ENCODE peak calls at places on chromosome 9, in eight cellular contexts. A, R, M, C, P, F, K and N are unnamed samples.

GRCh38 chr9:2414465-2414864 is 207.1 kb upstream of the VLDLR start:
- DNase-seq in R (no peak), K (no peak), A (no peak), C (no peak), P (no peak), M (no peak), F (no peak), N (no peak)

GRCh38 chr9:91655215-91655614 is 231.6 kb upstream of the NFIL3 start:
- DNase-seq in M (no peak), F (no peak), A (no peak), R (no peak), P (no peak), K (no peak), C (no peak), N (no peak)

GRCh38 chr9:70668751-70669150 is 254.3 kb upstream of the KLF9 start:
- DNase-seq in R (no peak), F (peak), A (no peak), K (no peak), P (no peak), C (no peak), M (no peak), N (no peak)

GRCh38 chr9:93679536-93680444 is 103.4 kb downstream of the PHF2 start:
- DNase-seq in P (peak), K (peak), R (peak), C (no peak), A (no peak), F (no peak), M (no peak), N (no peak)

GRCh38 chr9:122791872-122792669 is 3.3 kb downstream of the OR5C1 start:
- DNase-seq in F (no peak), P (no peak), M (no peak), K (no peak), C (no peak), A (no peak), R (no peak), N (no peak)

GRCh38 chr9:92142329-92142728 is 27.1 kb upstream of the SPTLC1 start:
- DNase-seq in C (no peak), R (no peak), P (no peak), M (no peak), A (no peak), K (no peak), F (no peak), N (no peak)

GRCh38 chr9:106017198-106017740 is 322.9 kb downstream of the TMEM38B start:
- DNase-seq in A (no peak), C (no peak), M (no peak), F (no peak), P (no peak), K (no peak), R (no peak), N (no peak)

GRCh38 chr9:120032639-120033038 is 547.3 kb downstream of the CDK5RAP2 start:
- DNase-seq in M (peak), R (peak), A (no peak), C (no peak), P (peak), F (no peak), K (no peak), N (no peak)

GRCh38 chr9:134320916-134321570 is 5.2 kb upstream of the RXRA start:
- DNase-seq in R (no peak), K (no peak), F (no peak), A (no peak), C (peak), P (no peak), M (no peak), N (no peak)

GRCh38 chr9:32395483-32396216 is 11.2 kb downstream of the ACO1 start:
- DNase-seq in F (peak), K (peak), P (no peak), R (no peak), A (no peak), M (peak), C (no peak), N (no peak)

GRCh38 chr9:109192732-109193361 is 25.8 kb upstream of the FRRS1L start:
- DNase-seq in P (peak), R (peak), M (peak), F (peak), K (no peak), A (no peak), C (no peak), N (no peak)

GRCh38 chr9:77188242-77188641 is 10.9 kb downstream of the VPS13A start:
- DNase-seq in K (no peak), M (no peak), R (no peak), F (no peak), P (no peak), C (no peak), A (no peak), N (no peak)

GRCh38 chr9:91465420-91465819 is 41.8 kb upstream of the NFIL3 start:
- DNase-seq in R (no peak), C (no peak), F (peak), A (no peak), K (no peak), P (no peak), M (no peak), N (no peak)

GRCh38 chr9:86494644-86495081 is 140.5 kb upstream of the TUT7 start:
- DNase-seq in M (peak), F (peak), R (no peak), C (no peak), K (no peak), P (no peak), A (no peak), N (no peak)

GRCh38 chr9:34929506-34930102 is 28.5 kb upstream of the PHF24 start:
- DNase-seq in R (peak), C (no peak), K (no peak), A (no peak), M (peak), F (peak), P (peak), N (peak)

GRCh38 chr9:20477940-20478620 is 144.2 kb downstream of the MLLT3 start:
- DNase-seq in K (no peak), P (no peak), A (no peak), R (no peak), F (peak), C (no peak), M (no peak), N (peak)

GRCh38 chr9:134625361-134626140 is 16.1 kb upstream of the COL5A1 start:
- DNase-seq in F (peak), A (no peak), P (no peak), R (peak), C (no peak), M (no peak), K (peak), N (no peak)

GRCh38 chr9:36358486-36358885 is 41.6 kb downstream of the RNF38 start:
- DNase-seq in R (no peak), F (no peak), A (no peak), C (no peak), K (no peak), M (no peak), P (no peak), N (no peak)

GRCh38 chr9:122332083-122332482 is 38.7 kb upstream of the PTGS1 start:
- DNase-seq in P (peak), C (no peak), F (no peak), K (no peak), M (no peak), R (no peak), A (no peak), N (no peak)

GRCh38 chr9:15147471-15147870 is 159.5 kb downstream of the TTC39B start:
- DNase-seq in C (no peak), K (no peak), M (no peak), F (peak), P (no peak), R (no peak), A (no peak), N (no peak)

GRCh38 chr9:115717298-115717697 is 436.3 kb upstream of the PAPPA start:
- DNase-seq in K (no peak), C (no peak), R (no peak), P (no peak), M (no peak), A (no peak), F (no peak), N (no peak)

GRCh38 chr9:95211028-95211427 is 106.5 kb downstream of the FANCC start:
- DNase-seq in P (no peak), A (no peak), C (no peak), R (no peak), F (no peak), K (no peak), M (no peak), N (no peak)

GRCh38 chr9:130232899-130233586 is 32.5 kb upstream of the HMCN2 start:
- DNase-seq in F (no peak), K (no peak), P (no peak), R (no peak), M (no peak), C (peak), A (no peak), N (no peak)

DNA sequence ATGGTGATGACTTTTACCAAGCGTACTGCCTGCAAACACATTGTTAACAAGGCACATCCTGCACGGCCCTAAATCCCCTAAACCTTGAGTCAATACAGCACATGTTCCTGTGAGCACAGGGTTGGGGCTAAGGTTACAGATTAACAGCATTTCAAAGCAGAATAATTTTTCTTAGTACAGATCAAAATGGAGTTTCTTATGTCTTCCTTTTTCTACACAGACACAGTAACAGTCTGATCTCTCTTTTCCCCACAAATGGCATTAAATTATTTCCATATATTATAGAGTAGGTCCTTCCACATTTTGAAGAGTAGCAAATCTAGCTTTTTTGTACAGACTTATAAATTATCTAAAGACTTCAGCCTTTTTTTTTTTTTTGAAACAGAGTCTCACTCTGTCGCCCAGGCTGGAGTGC is 1.6 kb upstream of the TMEM141 start:
- DNase-seq in F (no peak), K (no peak), C (no peak), A (no peak), R (no peak), P (no peak), M (peak), N (no peak)
- TF ChIP-seq CTCF in F (no peak), K (no peak), C (no peak), A (no peak), R (no peak), P (no peak), M (no peak), N (no peak)

GRCh38 chr9:89096807-89097206 is 81.8 kb downstream of the SHC3 start:
- DNase-seq in P (no peak), F (no peak), M (no peak), K (no peak), A (no peak), R (peak), C (no peak), N (no peak)
- TF ChIP-seq CTCF in P (no peak), F (peak), M (no peak), K (no peak), A (no peak), R (peak), C (no peak), N (no peak)

DNA sequence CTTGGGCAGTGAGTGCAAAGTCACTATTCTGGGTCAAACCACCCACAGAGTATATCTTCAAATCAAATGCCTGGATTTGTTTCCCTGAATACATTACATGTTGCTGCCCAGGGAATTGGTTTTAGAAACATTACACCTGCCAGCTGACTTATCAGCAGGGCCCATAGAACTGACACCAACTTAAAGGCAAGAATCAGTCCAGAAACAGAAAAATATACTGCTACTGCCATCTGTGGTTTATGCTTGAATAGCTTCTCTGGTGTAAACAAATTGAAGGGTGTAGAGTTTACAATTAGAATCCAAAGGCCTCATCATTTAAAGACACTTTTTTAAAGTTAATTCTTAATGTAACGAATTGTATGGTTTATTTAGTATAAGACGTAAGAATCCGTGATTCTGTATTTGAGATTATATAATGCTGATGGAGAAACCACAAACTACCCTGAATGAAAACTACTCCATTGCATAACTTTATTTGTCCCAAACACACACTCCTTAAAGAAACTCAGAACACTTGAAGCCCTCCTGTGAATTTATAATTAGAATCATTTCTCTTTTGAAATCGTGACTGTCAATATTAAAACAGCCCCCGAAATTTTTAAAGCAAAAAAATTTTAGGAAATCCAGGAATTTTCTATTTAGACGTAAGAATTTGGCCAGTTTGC is 6.2 kb downstream of the NR6A1 start:
- DNase-seq in C (no peak), K (no peak), P (no peak), R (no peak), M (peak), F (peak), A (no peak), N (no peak)
- TF ChIP-seq CTCF in C (no peak), K (peak), P (no peak), R (no peak), M (peak), F (peak), A (peak), N (no peak)

GRCh38 chr9:133199648-133200321 is 9.3 kb downstream of the OBP2B start:
- DNase-seq in P (no peak), R (peak), C (peak), K (no peak), A (peak), F (no peak), M (no peak), N (peak)
- TF ChIP-seq CTCF in P (no peak), R (no peak), C (no peak), K (peak), A (peak), F (no peak), M (no peak), N (no peak)

GRCh38 chr9:83919111-83919510 is 2.1 kb downstream of the KIF27 start:
- DNase-seq in C (no peak), M (no peak), F (no peak), P (no peak), R (no peak), A (no peak), K (no peak), N (no peak)

GRCh38 chr9:83920469-83920941 is 727 bp downstream of the KIF27 start:
- DNase-seq in M (no peak), A (no peak), F (peak), K (no peak), C (no peak), R (no peak), P (no peak), N (no peak)

GRCh38 chr9:83920942-83921707 is at the start of gene KIF27:
- DNase-seq in P (peak), K (peak), C (peak), R (peak), A (peak), F (peak), M (peak), N (peak)
- TF ChIP-seq CTCF in P (peak), K (peak), C (peak), R (no peak), A (no peak), F (peak), M (peak), N (peak)

DNA sequence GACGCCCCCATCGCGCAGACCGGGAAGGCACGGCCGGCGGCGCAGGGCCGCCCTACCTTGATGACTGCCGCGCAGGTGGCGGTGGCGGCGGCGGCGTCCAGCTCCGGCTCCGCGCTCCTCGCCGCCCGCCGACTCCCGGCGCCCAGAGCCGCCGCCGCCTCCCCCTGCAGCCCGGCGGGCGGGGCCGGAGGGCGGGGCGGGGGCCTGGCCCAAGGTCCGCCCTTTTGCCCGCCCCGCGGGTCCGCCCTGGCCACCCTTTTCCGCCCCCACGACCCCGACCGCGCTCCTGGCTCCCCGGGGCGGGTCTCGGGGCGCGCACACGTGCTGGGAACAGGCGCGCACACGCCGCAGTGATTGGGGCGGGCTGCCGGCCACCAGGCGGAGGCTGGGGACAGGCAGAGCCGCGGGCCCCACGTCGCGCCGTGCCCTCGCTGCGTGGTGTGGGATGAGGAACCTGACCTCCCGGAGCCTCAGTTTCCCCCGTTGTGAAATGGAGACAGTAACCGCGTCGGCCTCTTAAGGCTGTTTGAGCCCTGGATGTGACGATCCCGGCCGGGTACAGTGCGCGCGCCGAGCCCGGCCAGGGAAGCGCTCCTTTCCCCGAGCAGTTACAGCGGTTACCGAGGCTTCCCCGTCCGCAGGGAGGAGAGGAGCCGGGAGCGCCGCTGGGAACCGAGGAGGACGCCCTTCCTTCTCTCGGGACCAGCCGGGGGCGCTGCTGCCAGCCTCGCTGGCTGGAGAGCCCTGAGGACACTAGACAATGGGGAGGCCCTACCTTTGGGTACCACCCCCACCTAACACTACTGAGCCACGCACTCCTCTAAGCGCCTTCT is at the start of gene CORO2A:
- DNase-seq in A (peak), C (peak), F (peak), K (peak), R (peak), P (peak), M (peak), N (peak)
- TF ChIP-seq CTCF in A (peak), C (no peak), F (peak), K (peak), R (no peak), P (no peak), M (peak), N (peak)

GRCh38 chr9:6564370-6564769 is 81.2 kb downstream of the GLDC start:
- DNase-seq in R (no peak), K (no peak), A (no peak), M (no peak), P (no peak), F (peak), C (no peak), N (no peak)

GRCh38 chr9:6564868-6565267 is 80.7 kb downstream of the GLDC start:
- DNase-seq in M (no peak), C (no peak), R (no peak), K (no peak), A (no peak), F (peak), P (no peak), N (no peak)

GRCh38 chr9:6565312-6565711 is 80.2 kb downstream of the GLDC start:
- DNase-seq in R (no peak), P (no peak), M (no peak), C (no peak), F (peak), A (no peak), K (no peak), N (no peak)

GRCh38 chr9:6567140-6567591 is 78.4 kb downstream of the GLDC start:
- DNase-seq in A (no peak), C (no peak), P (no peak), K (peak), F (peak), R (no peak), M (peak), N (peak)

DNA sequence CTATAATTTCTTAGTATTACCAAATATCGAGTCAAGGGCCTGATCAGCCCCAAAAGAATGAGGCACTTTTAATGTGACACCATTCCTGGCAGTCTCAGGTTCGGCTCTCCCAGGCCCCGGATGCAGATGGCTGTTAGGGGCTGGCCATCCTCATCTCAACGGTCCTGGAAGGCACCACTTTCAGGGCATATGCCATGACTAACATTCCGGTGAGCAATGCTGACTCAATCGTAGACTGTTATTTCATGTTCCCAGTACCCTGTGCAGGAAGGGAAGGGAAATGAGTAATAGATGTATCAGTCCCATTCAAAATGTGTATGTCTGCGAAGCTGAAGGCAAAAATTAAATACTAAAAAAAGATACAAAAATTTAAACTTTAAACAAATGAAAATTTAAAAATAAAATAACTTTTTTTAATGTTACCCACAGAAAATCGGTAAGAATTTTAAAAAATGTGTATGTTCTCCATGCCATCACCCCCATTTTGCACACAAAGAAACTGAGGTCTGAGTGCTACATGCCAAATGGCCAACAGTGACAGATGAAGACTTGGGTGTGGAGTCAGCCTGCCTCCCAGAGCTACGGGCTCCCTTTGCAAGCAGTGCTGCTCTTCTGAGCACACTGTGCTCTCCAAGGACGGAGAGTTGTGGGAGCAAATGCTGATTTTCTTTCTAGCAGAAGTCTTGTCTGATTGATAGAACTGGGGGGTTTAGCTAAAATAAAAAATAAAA is 79.0 kb downstream of the GLDC start:
- DNase-seq in F (peak), C (no peak), R (no peak), P (no peak), M (peak), K (peak), A (peak), N (peak)
- TF ChIP-seq CTCF in F (no peak), C (no peak), R (no peak), P (no peak), M (no peak), K (peak), A (no peak), N (no peak)